ENCODE peak calls at places on chromosomes 1 and 21, in nine cellular contexts. L, Y, F, U, W, N, E, Z and X are unnamed samples.

GRCh38 chr1:94475232-94475631 is 57.0 kb downstream of the ABCD3 start:
- DNase-seq in L (no peak), Y (no peak), F (no peak), U (no peak), W (no peak), N (no peak), E (no peak), Z (no peak), X (no peak)

GRCh38 chr1:91165033-91165654 is 143.3 kb upstream of the ZNF644 start:
- DNase-seq in L (peak; percentile 51), Y (peak; percentile 62), F (peak; percentile 85), U (peak; percentile 80), W (peak; percentile 59), N (peak; percentile 88), E (peak; percentile 58), Z (peak; percentile 98), X (peak; percentile 58)

GRCh38 chr1:208007938-208008342 is 97.0 kb upstream of the CD34 start:
- DNase-seq in L (no peak), Y (no peak), F (no peak), U (no peak), W (no peak), N (no peak), E (no peak), Z (no peak), X (no peak)

GRCh38 chr21:35359076-35359475 is 310.0 kb upstream of the RUNX1 start:
- DNase-seq in L (no peak), Y (no peak), F (no peak), U (no peak), W (no peak), N (no peak), E (no peak), Z (no peak), X (no peak)

GRCh38 chr1:164731161-164731747 is 172.3 kb downstream of the PBX1 start:
- DNase-seq in L (no peak), Y (no peak), F (no peak), U (no peak), W (no peak), N (no peak), E (no peak), Z (no peak), X (no peak)

GRCh38 chr21:29258626-29259335 is 39.9 kb upstream of the BACH1 start:
- DNase-seq in L (no peak), Y (peak; percentile 54), F (no peak), U (no peak), W (no peak), N (no peak), E (no peak), Z (no peak), X (peak; percentile 37)

GRCh38 chr21:44550807-44551206 is 498 bp downstream of the KRTAP10-2 start:
- DNase-seq in L (no peak), Y (no peak), F (no peak), U (no peak), W (no peak), N (no peak), E (no peak), Z (no peak), X (no peak)

GRCh38 chr1:155009221-155009711 is 6.7 kb downstream of the ZBTB7B start:
- DNase-seq in L (no peak), Y (no peak), F (peak; percentile 79), U (no peak), W (no peak), N (no peak), E (no peak), Z (no peak), X (no peak)

GRCh38 chr21:44872568-44873355 is 728 bp downstream of the PTTG1IP start:
- DNase-seq in L (peak; percentile 30), Y (peak; percentile 33), F (peak; percentile 73), U (peak; percentile 41), W (peak; percentile 46), N (peak; percentile 60), E (no peak), Z (peak; percentile 70), X (no peak)

GRCh38 chr1:201254625-201255469 is 28.5 kb upstream of the PKP1 start:
- DNase-seq in L (peak; percentile 36), Y (peak; percentile 51), F (peak; percentile 83), U (peak; percentile 70), W (peak; percentile 57), N (peak; percentile 69), E (no peak), Z (peak; percentile 98), X (peak; percentile 77)

GRCh38 chr1:198679535-198680173 is 40.8 kb downstream of the PTPRC start:
- DNase-seq in L (peak; percentile 53), Y (no peak), F (no peak), U (no peak), W (no peak), N (no peak), E (no peak), Z (no peak), X (no peak)

GRCh38 chr1:202283991-202284390 is 57.7 kb downstream of the UBE2T start:
- DNase-seq in L (no peak), Y (no peak), F (no peak), U (no peak), W (no peak), N (peak; percentile 18), E (no peak), Z (no peak), X (peak; percentile 20)

GRCh38 chr1:41466146-41466545 is 18.3 kb downstream of the EDN2 start:
- DNase-seq in L (no peak), Y (no peak), F (no peak), U (no peak), W (no peak), N (no peak), E (no peak), Z (no peak), X (no peak)

GRCh38 chr1:5109652-5110051 is 455.2 kb downstream of the AJAP1 start:
- DNase-seq in L (no peak), Y (no peak), F (no peak), U (no peak), W (no peak), N (no peak), E (no peak), Z (no peak), X (no peak)

GRCh38 chr1:181985281-181985680 is 76.2 kb downstream of the ZNF648 start:
- DNase-seq in L (no peak), Y (no peak), F (no peak), U (no peak), W (no peak), N (no peak), E (no peak), Z (no peak), X (no peak)

GRCh38 chr21:43321111-43321510 is 105.8 kb downstream of the SIK1 start:
- DNase-seq in L (no peak), Y (no peak), F (no peak), U (no peak), W (no peak), N (peak; percentile 77), E (no peak), Z (no peak), X (no peak)

GRCh38 chr1:198068280-198068679 is 88.5 kb upstream of the NEK7 start:
- DNase-seq in L (no peak), Y (no peak), F (no peak), U (no peak), W (no peak), N (no peak), E (no peak), Z (no peak), X (no peak)

GRCh38 chr1:159829822-159830455 is 3.3 kb downstream of the SLAMF8 start:
- DNase-seq in L (no peak), Y (no peak), F (peak; percentile 64), U (no peak), W (no peak), N (peak; percentile 28), E (no peak), Z (no peak), X (no peak)

DNA sequence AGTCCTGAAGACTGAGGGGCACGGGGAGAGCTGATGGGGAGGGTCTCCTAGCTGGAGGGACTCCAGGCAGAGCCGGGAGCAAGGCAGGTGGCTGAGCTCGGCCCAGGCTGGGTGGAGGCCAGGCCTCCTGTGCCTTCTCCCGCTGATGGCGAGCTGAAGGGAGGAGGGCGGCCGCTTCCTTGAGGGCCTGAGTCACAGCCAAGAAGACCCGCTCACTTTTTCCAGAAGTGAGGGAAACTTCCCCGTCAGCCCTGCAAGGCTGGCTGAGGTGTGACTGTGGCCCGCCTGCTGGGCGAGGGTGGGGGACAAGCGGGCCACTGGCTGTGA is 1.7 kb upstream of the VWA1 start:
- DNase-seq in L (no peak), Y (no peak), F (no peak), U (no peak), W (no peak), N (peak; percentile 82), E (no peak), Z (peak; percentile 80), X (peak; percentile 61)
- H3K4me1 ChIP-seq in L (peaks cover 8% of the 10 kb centered on the region), Y (peaks cover 58% of the 10 kb centered on the region), F (peaks cover 25% of the 10 kb centered on the region), U (peaks cover 91% of the 10 kb centered on the region), W (no peaks in the 10 kb centered on the region), N (peaks cover 75% of the 10 kb centered on the region), E (peaks cover 69% of the 10 kb centered on the region), Z (peaks cover 17% of the 10 kb centered on the region), X (peaks cover 64% of the 10 kb centered on the region)

GRCh38 chr21:46092026-46092764 is 5.7 kb upstream of the COL6A2 start:
- DNase-seq in L (no peak), Y (no peak), F (peak; percentile 82), U (peak; percentile 49), W (no peak), N (peak; percentile 62), E (no peak), Z (no peak), X (no peak)
- H3K4me1 ChIP-seq in L (no peaks in the 10 kb centered on the region), Y (no peaks in the 10 kb centered on the region), F (peaks cover 6% of the 10 kb centered on the region), U (peaks cover 31% of the 10 kb centered on the region), W (no peaks in the 10 kb centered on the region), N (peaks cover 7% of the 10 kb centered on the region), E (no peaks in the 10 kb centered on the region), Z (no peaks in the 10 kb centered on the region), X (no peaks in the 10 kb centered on the region)

DNA sequence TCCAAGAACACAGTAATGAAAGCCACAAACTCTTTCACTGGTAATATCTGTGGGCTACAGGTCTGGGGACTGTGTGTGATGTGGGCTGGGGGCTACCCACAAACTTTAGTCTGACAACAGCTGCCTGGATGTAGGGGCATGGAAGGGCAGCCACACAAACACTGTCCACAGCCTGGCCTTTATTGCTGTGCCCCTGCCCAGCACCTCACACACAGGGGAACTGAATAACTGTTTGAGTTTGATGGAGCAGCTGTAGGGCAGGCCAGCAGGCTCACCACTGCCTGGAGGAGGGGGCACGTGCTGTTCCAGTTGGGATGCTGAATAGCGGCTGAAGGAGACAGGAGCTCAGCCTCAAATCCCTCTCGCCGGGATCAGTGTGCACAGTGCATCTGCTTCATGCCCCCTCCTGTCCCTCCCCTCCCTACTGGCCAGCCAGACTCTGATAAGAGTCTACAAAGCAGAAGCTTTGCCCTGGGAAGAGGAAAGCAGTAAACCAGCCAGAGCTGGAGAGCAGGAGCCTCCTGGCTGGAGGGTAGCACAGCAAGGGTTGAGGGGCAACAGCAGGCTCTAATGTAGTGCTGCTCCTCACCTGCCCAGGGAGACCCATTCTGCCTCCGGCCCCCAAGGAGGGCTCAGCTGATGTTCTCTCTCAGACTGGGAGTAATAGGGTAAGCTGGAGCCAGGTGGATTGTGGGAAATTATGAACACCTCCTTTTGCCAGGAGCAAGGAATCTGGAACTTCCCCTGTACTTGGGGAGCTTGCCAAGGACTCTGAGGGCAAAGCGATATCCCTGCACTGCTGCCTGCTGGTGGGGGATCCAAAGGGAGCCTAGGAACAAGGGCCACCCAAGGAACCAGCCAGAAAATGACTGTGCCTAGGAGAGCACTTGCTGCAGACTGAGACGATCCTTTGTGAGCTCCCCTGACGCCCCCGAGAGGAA is 70.2 kb upstream of the GOLT1A start:
- DNase-seq in L (no peak), Y (no peak), F (no peak), U (no peak), W (no peak), N (no peak), E (no peak), Z (no peak), X (no peak)
- H3K4me1 ChIP-seq in L (peaks cover 19% of the 10 kb centered on the region), Y (peaks cover 26% of the 10 kb centered on the region), F (peaks cover 4% of the 10 kb centered on the region), U (peaks cover 98% of the 10 kb centered on the region), W (peaks cover 23% of the 10 kb centered on the region), N (peaks cover 47% of the 10 kb centered on the region), E (peaks cover 5% of the 10 kb centered on the region), Z (peaks cover 21% of the 10 kb centered on the region), X (peaks cover 37% of the 10 kb centered on the region)

GRCh38 chr1:157653494-157653873 is 47.1 kb downstream of the FCRL3 start:
- DNase-seq in L (no peak), Y (no peak), F (no peak), U (no peak), W (no peak), N (no peak), E (no peak), Z (no peak), X (no peak)
- H3K4me1 ChIP-seq in L (no peaks in the 10 kb centered on the region), Y (no peaks in the 10 kb centered on the region), F (no peaks in the 10 kb centered on the region), U (no peaks in the 10 kb centered on the region), W (peaks cover 15% of the 10 kb centered on the region), N (no peaks in the 10 kb centered on the region), E (no peaks in the 10 kb centered on the region), Z (no peaks in the 10 kb centered on the region), X (no peaks in the 10 kb centered on the region)